ENCODE peak calls at places on chromosomes 2 and 18, in five cellular contexts. O is astrocyte of the spinal cord, U is tibial nerve, D is cardiac fibroblast, A is heart right ventricle. P is an unnamed sample.

GRCh38 chr2:109736177-109736827 is 57.8 kb upstream of the RGPD5 start:
- DNase-seq in O (peak; percentile 73), U (peak; percentile 42), D (peak; percentile 85), A (no peak), P (peak; percentile 34)

GRCh38 chr2:27058210-27058609 is 6.7 kb downstream of the AGBL5 start:
- DNase-seq in O (no peak), D (no peak), U (no peak), A (no peak), P (no peak)

GRCh38 chr2:12819721-12820120 is 103.0 kb downstream of the TRIB2 start:
- DNase-seq in U (no peak), A (no peak), O (peak; percentile 63), D (peak; percentile 94), P (no peak)

GRCh38 chr18:9517869-9518268 is 42.6 kb downstream of the RALBP1 start:
- DNase-seq in D (no peak), U (no peak), O (no peak), A (no peak), P (no peak)

GRCh38 chr2:38154395-38154794 is 78.4 kb upstream of the CYP1B1 start:
- DNase-seq in O (no peak), A (no peak), U (no peak), D (no peak), P (no peak)

GRCh38 chr2:120691410-120691809 is 44.3 kb upstream of the GLI2 start:
- DNase-seq in O (no peak), A (no peak), U (no peak), D (no peak), P (no peak)

GRCh38 chr2:191228861-191229260 is 16.3 kb upstream of the MYO1B start:
- DNase-seq in A (peak; percentile 44), D (no peak), U (no peak), O (no peak), P (no peak)

GRCh38 chr2:98175811-98176210 is 88.8 kb downstream of the VWA3B start:
- DNase-seq in U (no peak), D (no peak), O (no peak), A (no peak), P (peak; percentile 33)

DNA sequence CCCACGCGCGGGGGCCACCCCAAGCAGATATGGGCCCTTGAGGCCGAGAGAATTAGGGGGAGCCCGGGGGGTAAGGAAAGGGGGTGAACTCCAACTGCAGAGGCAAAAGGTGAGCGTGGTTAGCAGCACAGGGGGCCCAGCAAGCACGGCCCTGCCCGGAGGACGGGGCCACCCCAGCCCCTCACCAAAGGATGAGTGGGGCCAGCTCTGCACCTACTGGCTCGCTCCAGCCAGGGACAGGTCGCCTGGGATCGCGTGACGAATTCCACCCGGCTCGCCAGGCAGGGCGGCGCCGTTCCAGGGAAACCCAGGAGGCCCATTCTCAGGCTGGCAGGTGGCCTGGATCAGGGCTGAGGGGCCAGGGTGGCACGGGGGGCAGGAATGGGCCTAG is 38.6 kb downstream of the BIN1 start:
- DNase-seq in U (no peak), O (no peak), D (no peak), A (no peak), P (no peak)
- TF ChIP-seq CTCF in U (no peak), O (no peak), D (no peak), A (no peak), P (no peak)

GRCh38 chr2:130819915-130820861 is 16.5 kb upstream of the ARHGEF4 start:
- DNase-seq in A (no peak), D (no peak), U (no peak), O (peak; percentile 16), P (no peak)

GRCh38 chr2:130822766-130823165 is 13.9 kb upstream of the ARHGEF4 start:
- DNase-seq in D (no peak), U (no peak), O (no peak), A (no peak), P (no peak)

GRCh38 chr2:130821867-130822266 is 14.8 kb upstream of the ARHGEF4 start:
- DNase-seq in D (no peak), O (no peak), U (no peak), A (no peak), P (no peak)

GRCh38 chr2:130818809-130819208 is 17.9 kb upstream of the ARHGEF4 start:
- DNase-seq in U (no peak), D (no peak), O (no peak), A (no peak), P (no peak)

GRCh38 chr2:130819226-130819914 is 17.3 kb upstream of the ARHGEF4 start:
- DNase-seq in O (no peak), D (no peak), A (no peak), U (no peak), P (no peak)
- TF ChIP-seq CTCF in O (peak; percentile 5), D (no peak), A (no peak), U (no peak), P (no peak)

GRCh38 chr2:199742884-199743283 is 108.1 kb downstream of the FTCDNL1 start:
- DNase-seq in O (no peak), U (no peak), A (no peak), D (no peak), P (no peak)

GRCh38 chr2:199739413-199740110 is 111.4 kb downstream of the FTCDNL1 start:
- DNase-seq in D (peak; percentile 66), A (peak; percentile 63), O (peak; percentile 57), U (peak; percentile 70), P (peak; percentile 47)

GRCh38 chr2:199744260-199744659 is 106.7 kb downstream of the FTCDNL1 start:
- DNase-seq in O (no peak), A (no peak), D (no peak), U (no peak), P (no peak)

GRCh38 chr2:199738723-199739412 is 112.1 kb downstream of the FTCDNL1 start:
- DNase-seq in O (no peak), D (peak; percentile 66), A (no peak), U (no peak), P (no peak)

DNA sequence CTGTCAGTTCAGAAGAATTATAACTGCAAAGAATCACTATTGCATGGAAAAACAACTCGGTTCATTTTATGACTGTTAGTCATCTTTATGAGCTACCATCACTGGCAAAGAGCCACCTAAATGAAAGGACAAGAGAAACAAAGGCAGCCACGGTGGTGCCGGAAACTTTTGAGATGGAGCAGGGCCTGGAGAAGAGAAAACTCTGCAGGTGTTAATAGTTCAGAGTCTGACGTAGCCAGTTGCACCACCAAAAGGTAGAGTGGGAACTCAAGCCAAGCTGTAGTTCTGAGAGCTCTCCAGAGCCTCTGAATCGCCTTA is 110.9 kb downstream of the FTCDNL1 start:
- DNase-seq in D (no peak), A (no peak), U (no peak), O (no peak), P (no peak)
- TF ChIP-seq CTCF in D (no peak), A (peak; percentile 3), U (no peak), O (no peak), P (no peak)

GRCh38 chr18:32930695-32931301 is 158.0 kb upstream of the KLHL14 start:
- DNase-seq in U (no peak), O (peak; percentile 70), A (no peak), D (peak; percentile 67), P (peak; percentile 62)
- TF ChIP-seq CTCF in U (no peak), O (peak; percentile 74), A (peak; percentile 34), D (peak; percentile 65), P (peak; percentile 46)

GRCh38 chr2:172106128-172106961 is 3.6 kb upstream of the DLX2 start:
- DNase-seq in D (peak; percentile 62), U (no peak), O (no peak), A (no peak), P (peak; percentile 69)
- TF ChIP-seq CTCF in D (peak; percentile 60), U (no peak), O (peak; percentile 50), A (peak; percentile 40), P (peak; percentile 55)